ENCODE peak calls at places on chromosomes 13 and 19, in eight cellular contexts. Z is NCI-H1105, Y is GOT3, Q is NCI-H1092, M is cardiac fibroblast, S is body of pancreas, N is testis, F is psoas muscle. K is an unnamed sample.
A peak's percentile ranks its signal among the peaks of the same experiment; 100 is the strongest.

GRCh38 chr13:112251930-112252585 is 124.1 kb upstream of the SPACA7 start:
- DNase-seq in F (no peak), S (no peak), Q (no peak), M (no peak), Y (no peak), N (no peak), Z (no peak), K (no peak)

GRCh38 chr13:75256922-75257321 is 225.0 kb downstream of the TBC1D4 start:
- DNase-seq in M (no peak), Z (no peak), S (no peak), Y (no peak), Q (no peak), N (no peak), F (no peak), K (no peak)

GRCh38 chr13:40472427-40473220 is 193.8 kb downstream of the FOXO1 start:
- DNase-seq in F (no peak), M (no peak), S (no peak), N (no peak), Y (no peak), Q (no peak), Z (no peak), K (no peak)

GRCh38 chr19:45340232-45340898 is at the start of gene KLC3:
- DNase-seq in Y (no peak), Z (peak; percentile 31), F (no peak), M (no peak), Q (no peak), S (peak; percentile 73), N (peak; percentile 42), K (peak; percentile 50)

GRCh38 chr13:50220938-50221337 is 205.7 kb downstream of the KCNRG start:
- DNase-seq in M (no peak), Z (no peak), S (no peak), Q (no peak), F (no peak), Y (no peak), N (no peak), K (no peak)

GRCh38 chr13:114067886-114068722 is 64.3 kb downstream of the RASA3 start:
- DNase-seq in S (no peak), Q (no peak), N (no peak), M (no peak), Z (no peak), F (no peak), Y (no peak), K (no peak)

GRCh38 chr13:43640476-43640875 is 146.3 kb downstream of the ENOX1 start:
- DNase-seq in F (no peak), Q (no peak), N (no peak), Y (no peak), Z (no peak), M (no peak), S (no peak), K (no peak)

GRCh38 chr19:17909017-17909732 is 23.6 kb upstream of the CCDC124 start:
- DNase-seq in Q (no peak), Z (no peak), S (peak; percentile 55), Y (no peak), F (no peak), M (no peak), N (no peak), K (no peak)

GRCh38 chr19:10686661-10687517 is 14.3 kb upstream of the QTRT1 start:
- DNase-seq in S (no peak), N (peak; percentile 54), Q (no peak), Z (no peak), Y (no peak), F (no peak), M (peak; percentile 21), K (no peak)

GRCh38 chr13:72149701-72150100 is 282.7 kb upstream of the DACH1 start:
- DNase-seq in Y (no peak), F (no peak), Z (no peak), N (no peak), S (no peak), M (no peak), Q (no peak), K (no peak)